ENCODE peak calls at places on chromosomes 6 and 20, in ten cellular contexts. H is uterus, I is neural crest cell, R is HCT116, C is endothelial cell, B is spleen, P is fibroblast of pulmonary artery, A is mesothelial cell of epicardium, S is fibroblast of lung, L is AG10803. O is an unnamed sample.

GRCh38 chr6:13863699-13864155 is 49.4 kb upstream of the MCUR1 start:
- DNase-seq in H (no peak), I (no peak), R (no peak), C (no peak), B (no peak), P (no peak), A (no peak), S (no peak), L (no peak), O (no peak)

GRCh38 chr6:20160541-20161283 is 51.6 kb downstream of the MBOAT1 start:
- DNase-seq in H (no peak), I (no peak), R (no peak), C (no peak), B (no peak), P (no peak), A (no peak), S (no peak), L (no peak), O (peak; percentile 19)

GRCh38 chr6:67535946-67536345 is 1099.1 kb upstream of the ADGRB3 start:
- DNase-seq in H (no peak), I (no peak), R (no peak), C (no peak), B (no peak), P (peak; percentile 34), A (no peak), S (peak; percentile 46), L (peak; percentile 5), O (no peak)

GRCh38 chr6:90369024-90369519 is 72.4 kb upstream of the BACH2 start:
- DNase-seq in H (peak; percentile 68), I (no peak), R (peak; percentile 99), C (no peak), B (no peak), P (peak; percentile 100), A (no peak), S (peak; percentile 100), L (peak; percentile 100), O (peak; percentile 82)

GRCh38 chr20:14550655-14551054 is 213.2 kb upstream of the FLRT3 start:
- DNase-seq in H (no peak), I (no peak), R (no peak), C (no peak), B (no peak), P (no peak), A (no peak), S (no peak), L (no peak), O (no peak)

GRCh38 chr6:111709615-111710398 is 104.1 kb upstream of the TRAF3IP2 start:
- DNase-seq in H (peak; percentile 75), I (no peak), R (peak; percentile 48), C (peak; percentile 45), B (no peak), P (peak; percentile 86), A (peak; percentile 62), S (peak; percentile 87), L (peak; percentile 78), O (peak; percentile 59)

GRCh38 chr6:490251-491037 is 98.9 kb downstream of the IRF4 start:
- DNase-seq in H (no peak), I (no peak), R (no peak), C (no peak), B (no peak), P (no peak), A (no peak), S (no peak), L (no peak), O (no peak)

GRCh38 chr6:33597551-33598322 is 17.7 kb upstream of the BAK1 start:
- DNase-seq in H (no peak), I (no peak), R (no peak), C (no peak), B (no peak), P (peak; percentile 63), A (no peak), S (peak; percentile 46), L (no peak), O (no peak)

DNA sequence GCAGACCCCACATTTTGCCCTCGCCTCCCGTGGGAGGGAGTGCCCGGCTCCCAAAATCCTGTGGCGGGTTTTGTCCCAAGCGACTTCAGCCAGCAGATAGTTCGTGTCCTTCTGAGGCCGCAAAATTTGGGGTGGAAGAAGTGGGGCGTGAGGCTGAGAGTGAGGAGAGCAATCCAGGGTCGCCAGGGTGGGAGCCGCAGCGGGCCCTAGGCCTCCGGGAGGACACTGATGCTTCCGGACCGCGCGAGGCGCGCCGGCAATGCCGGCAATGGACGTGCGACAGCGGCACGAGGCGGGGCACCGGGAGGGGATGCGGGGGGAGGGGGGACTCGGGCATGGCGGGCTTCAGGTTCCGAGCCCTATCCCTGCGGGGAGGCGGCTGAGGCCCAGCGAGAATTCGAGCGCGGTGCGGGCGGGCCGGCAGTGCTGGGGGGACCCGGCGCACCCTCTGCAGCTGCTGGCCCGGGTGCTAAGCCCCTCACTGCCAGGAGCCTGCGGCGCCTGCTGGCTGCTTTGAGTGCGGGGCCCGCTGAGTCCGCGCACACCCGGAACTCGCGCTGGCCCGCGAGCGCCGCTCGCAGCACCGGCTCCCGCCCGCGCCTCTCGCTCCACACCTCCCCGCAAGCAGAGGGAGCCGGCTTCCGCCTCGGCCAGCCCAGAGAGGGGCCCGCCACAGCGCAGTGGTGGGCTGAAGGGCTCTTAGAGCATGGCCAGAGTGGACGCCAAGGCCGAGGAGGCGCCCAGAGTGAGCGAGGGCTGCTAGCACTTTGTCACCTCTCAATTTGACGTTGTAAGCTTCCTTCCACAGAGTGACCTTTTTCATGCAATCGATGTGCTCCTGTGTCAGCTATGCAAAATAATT is 143.8 kb downstream of the LPA start:
- DNase-seq in H (peak; percentile 82), I (peak; percentile 83), R (no peak), C (peak; percentile 87), B (peak; percentile 93), P (peak; percentile 58), A (peak; percentile 94), S (peak; percentile 65), L (peak; percentile 60), O (peak; percentile 86)
- TF ChIP-seq CTCF in H (peak; percentile 6), I (peak; percentile 45), R (peak; percentile 91), C (peak; percentile 51), B (peak; percentile 89), P (peak; percentile 0), A (peak; percentile 95), S (no peak), L (no peak), O (peak; percentile 85)

GRCh38 chr20:2752631-2753455 is 47.6 kb downstream of the CPXM1 start:
- DNase-seq in H (peak; percentile 52), I (peak; percentile 53), R (peak; percentile 31), C (peak; percentile 62), B (peak; percentile 83), P (peak; percentile 53), A (peak; percentile 60), S (peak; percentile 28), L (peak; percentile 18), O (peak; percentile 31)

GRCh38 chr20:2750343-2751251 is 49.8 kb downstream of the CPXM1 start:
- DNase-seq in H (peak; percentile 60), I (no peak), R (no peak), C (no peak), B (peak; percentile 78), P (peak; percentile 57), A (no peak), S (peak; percentile 35), L (peak; percentile 38), O (no peak)

GRCh38 chr20:2753456-2754040 is 46.9 kb downstream of the CPXM1 start:
- DNase-seq in H (no peak), I (no peak), R (no peak), C (no peak), B (peak; percentile 48), P (no peak), A (no peak), S (no peak), L (no peak), O (no peak)

GRCh38 chr20:2751347-2751867 is 49.0 kb downstream of the CPXM1 start:
- DNase-seq in H (no peak), I (no peak), R (no peak), C (no peak), B (peak; percentile 66), P (no peak), A (no peak), S (no peak), L (no peak), O (no peak)

DNA sequence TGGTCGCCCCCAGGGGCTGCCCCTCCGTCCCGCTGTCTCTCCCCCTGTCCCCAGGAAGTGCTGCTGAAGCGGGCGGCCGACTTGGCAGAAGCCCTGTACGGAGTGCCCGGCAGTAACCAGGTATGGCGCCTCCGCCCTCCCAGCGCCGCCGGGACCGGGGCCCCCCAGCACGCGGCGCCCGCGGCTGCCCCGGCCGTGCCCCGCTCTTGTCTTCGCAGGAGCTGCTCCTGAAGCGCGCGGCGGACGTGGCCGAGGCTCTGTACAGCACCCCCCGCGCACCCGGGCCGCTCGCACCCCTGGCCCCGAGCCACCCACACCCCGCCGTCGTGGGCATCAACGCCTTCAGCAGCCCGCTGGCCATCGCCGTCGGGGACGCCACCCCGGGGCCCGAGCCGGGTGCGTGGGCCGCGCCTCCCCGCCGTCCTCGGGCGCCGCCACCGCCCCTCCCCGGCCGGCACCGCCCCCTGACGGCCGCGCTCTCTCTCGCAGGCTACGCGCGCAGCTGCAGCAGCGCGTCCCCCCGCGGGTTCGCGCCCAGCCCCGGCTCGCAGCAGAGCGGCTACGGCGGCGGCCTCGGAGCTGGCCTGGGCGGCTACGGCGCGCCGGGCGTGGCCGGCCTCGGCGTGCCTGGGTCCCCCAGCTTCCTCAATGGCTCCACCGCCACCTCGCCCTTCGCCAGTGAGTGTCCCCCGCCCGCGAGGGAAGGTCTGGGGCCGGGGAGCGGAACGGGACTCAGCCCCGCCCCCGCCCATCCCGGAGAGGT is 48.4 kb downstream of the CPXM1 start:
- DNase-seq in H (peak; percentile 52), I (no peak), R (no peak), C (no peak), B (peak; percentile 83), P (peak; percentile 14), A (no peak), S (no peak), L (no peak), O (peak; percentile 31)
- TF ChIP-seq CTCF in H (peak; percentile 18), I (no peak), R (no peak), C (no peak), B (no peak), P (no peak), A (no peak), S (no peak), L (no peak), O (no peak)

DNA sequence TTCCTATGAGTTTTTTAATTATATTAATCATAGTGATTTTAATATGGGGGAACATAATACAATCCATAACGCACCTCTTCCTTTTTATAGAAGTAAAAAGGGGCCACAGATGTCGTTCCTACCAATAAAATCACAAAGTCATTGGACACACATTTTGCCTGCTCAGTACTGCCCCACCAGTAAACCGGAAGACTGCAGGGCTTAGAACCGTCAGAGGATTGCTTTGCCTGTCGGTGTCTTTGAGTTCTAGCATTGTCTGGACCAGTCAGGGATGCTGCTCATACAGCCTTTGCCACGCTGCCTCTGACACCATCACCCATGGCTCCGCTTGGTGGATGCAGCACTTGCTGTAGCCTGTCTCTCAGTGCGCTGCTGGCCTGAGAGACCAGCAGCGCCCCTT is 853.6 kb downstream of the C6orf118 start:
- DNase-seq in H (no peak), I (no peak), R (no peak), C (no peak), B (no peak), P (no peak), A (no peak), S (no peak), L (no peak), O (no peak)
- TF ChIP-seq CTCF in H (no peak), I (no peak), R (no peak), C (no peak), B (no peak), P (no peak), A (no peak), S (no peak), L (no peak), O (no peak)

DNA sequence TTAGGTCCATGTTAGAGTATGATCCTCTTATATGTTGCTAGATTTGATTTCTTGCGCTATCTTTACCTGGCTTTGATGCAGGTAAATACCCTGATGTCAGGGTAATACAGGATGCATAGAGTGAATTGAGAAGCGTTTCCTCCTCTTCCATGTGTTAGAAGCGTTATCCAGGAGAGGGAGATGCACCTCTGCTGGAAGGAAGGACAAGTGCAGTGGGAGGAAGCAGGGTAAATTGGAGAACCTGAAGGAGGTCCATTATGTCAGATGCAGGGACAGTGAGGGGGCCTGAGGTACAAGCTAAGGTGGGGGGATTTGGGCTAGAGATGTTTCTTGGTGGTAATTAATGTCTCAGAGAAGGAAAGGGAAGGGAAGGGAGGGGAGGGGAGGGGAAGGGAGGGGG is 7.7 kb downstream of the SHLD1 start:
- DNase-seq in H (no peak), I (no peak), R (no peak), C (no peak), B (no peak), P (no peak), A (no peak), S (no peak), L (no peak), O (no peak)
- TF ChIP-seq CTCF in H (no peak), I (no peak), R (no peak), C (no peak), B (no peak), P (no peak), A (no peak), S (no peak), L (no peak), O (no peak)